ENCODE peak calls at places on chromosomes 16 and 17, in four cellular contexts. K is GM12878, C is HL-60, V is K562. M is an unnamed sample.

GRCh38 chr17:40190197-40191021 is 13.1 kb downstream of the RAPGEFL1 start:
- DNase-seq in C (no peak), K (no peak), V (peak), M (no peak)

GRCh38 chr16:15457958-15458357 is 23.6 kb downstream of the BMERB1 start:
- DNase-seq in V (no peak), C (no peak), K (no peak), M (no peak)

GRCh38 chr16:89920723-89921122 is 2.1 kb downstream of the MC1R start:
- DNase-seq in V (no peak), K (no peak), C (no peak), M (no peak)

GRCh38 chr17:951388-952132 is 28.0 kb downstream of the NXN start:
- DNase-seq in V (no peak), K (no peak), C (peak), M (no peak)

GRCh38 chr17:77824780-77825280 is 133.7 kb upstream of the TNRC6C start:
- DNase-seq in C (no peak), V (no peak), K (no peak), M (no peak)

GRCh38 chr16:72961115-72961832 is 86.7 kb downstream of the ZFHX3 start:
- DNase-seq in K (no peak), V (peak), C (no peak), M (no peak)

GRCh38 chr16:31386157-31386984 is 6.8 kb upstream of the ITGAD start:
- DNase-seq in V (no peak), K (no peak), C (no peak), M (no peak)

GRCh38 chr17:61498042-61498441 is 45.8 kb downstream of the TBX4 start:
- DNase-seq in V (no peak), C (no peak), K (no peak), M (no peak)

GRCh38 chr17:61803796-61804195 is 59.5 kb downstream of the BRIP1 start:
- DNase-seq in K (no peak), V (no peak), C (no peak), M (no peak)

GRCh38 chr17:27349540-27350021 is 55.7 kb downstream of the WSB1 start:
- DNase-seq in V (no peak), C (no peak), K (no peak), M (no peak)
- TF ChIP-seq SPI1 in V (no peak), C (no peak), K (no peak), M (no peak)

GRCh38 chr17:80984749-80985148 is 6.9 kb upstream of the CHMP6 start:
- DNase-seq in K (no peak), V (no peak), C (no peak), M (no peak)
- TF ChIP-seq POLR2AphosphoS5 in K (no peak), V (no peak), C (no peak), M (no peak)

GRCh38 chr16:67391424-67392300 is 1.6 kb downstream of the TPPP3 start:
- DNase-seq in V (no peak), C (no peak), K (no peak), M (no peak)
- TF ChIP-seq SPI1 in V (no peak), C (no peak), K (no peak), M (no peak)

DNA sequence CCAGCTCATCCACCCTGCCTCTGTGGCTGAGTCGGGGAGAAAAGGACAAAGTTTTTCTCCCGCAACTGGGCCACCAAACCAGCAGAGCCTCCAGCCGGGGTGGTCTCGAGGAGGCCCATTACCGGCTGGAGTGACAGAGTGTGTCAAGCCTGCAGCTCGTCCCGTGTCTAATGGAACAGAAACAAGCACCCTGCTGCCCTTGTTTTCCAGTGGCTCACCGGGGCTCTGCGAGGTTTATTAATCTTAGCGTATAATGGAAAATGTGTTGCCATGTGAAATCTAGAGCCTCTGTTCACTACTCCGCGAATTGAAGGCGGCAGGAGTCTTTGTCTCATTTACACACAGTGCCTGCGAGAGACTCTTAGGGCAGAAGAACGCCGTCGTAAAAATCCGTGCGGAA is 468.3 kb downstream of the WWOX start:
- DNase-seq in V (no peak), C (no peak), K (no peak), M (no peak)
- TF ChIP-seq POLR2AphosphoS5 in V (no peak), C (no peak), K (no peak), M (no peak)

GRCh38 chr16:25340973-25341372 is 83.3 kb upstream of the ZKSCAN2 start:
- DNase-seq in K (no peak), V (no peak), C (no peak), M (no peak)
- TF ChIP-seq SPI1 in K (no peak), V (no peak), C (no peak), M (no peak)

GRCh38 chr16:81547194-81547918 is 102.7 kb downstream of the CMIP start:
- DNase-seq in V (no peak), C (no peak), K (no peak), M (no peak)

GRCh38 chr16:81549547-81550411 is 105.2 kb downstream of the CMIP start:
- DNase-seq in C (no peak), V (no peak), K (no peak), M (no peak)

GRCh38 chr16:81547919-81548216 is 103.3 kb downstream of the CMIP start:
- DNase-seq in K (no peak), C (no peak), V (no peak), M (no peak)

GRCh38 chr16:81548901-81549546 is 104.4 kb downstream of the CMIP start:
- DNase-seq in V (no peak), C (no peak), K (peak), M (no peak)

GRCh38 chr16:81548551-81548900 is 103.9 kb downstream of the CMIP start:
- DNase-seq in C (no peak), K (no peak), V (no peak), M (no peak)
- TF ChIP-seq POLR2AphosphoS5 in C (no peak), K (no peak), V (no peak), M (no peak)

GRCh38 chr16:54847207-54847606 is 83.5 kb upstream of the IRX5 start:
- DNase-seq in K (no peak), C (no peak), V (no peak), M (no peak)
- TF ChIP-seq SPI1 in K (no peak), C (no peak), V (no peak), M (no peak)

GRCh38 chr17:33809748-33810147 is 445.3 kb upstream of the CCL2 start:
- DNase-seq in K (no peak), C (no peak), V (no peak), M (no peak)

GRCh38 chr17:33814852-33815251 is 440.2 kb upstream of the CCL2 start:
- DNase-seq in C (no peak), K (no peak), V (no peak), M (no peak)

GRCh38 chr17:33811006-33811760 is 443.9 kb upstream of the CCL2 start:
- DNase-seq in K (no peak), C (no peak), V (no peak), M (no peak)

GRCh38 chr17:33816842-33817241 is 438.2 kb upstream of the CCL2 start:
- DNase-seq in C (no peak), K (no peak), V (no peak), M (no peak)

GRCh38 chr17:33811984-33812383 is 443.1 kb upstream of the CCL2 start:
- DNase-seq in V (no peak), K (no peak), C (no peak), M (no peak)
- TF ChIP-seq POLR2AphosphoS5 in V (no peak), K (no peak), C (no peak), M (no peak)

GRCh38 chr17:2222301-2222700 is 81.3 kb downstream of the SMG6 start:
- DNase-seq in C (no peak), V (no peak), K (no peak), M (no peak)

GRCh38 chr17:2214887-2215615 is 88.5 kb downstream of the SMG6 start:
- DNase-seq in V (no peak), C (no peak), K (no peak), M (no peak)

GRCh38 chr17:2215616-2216364 is 87.8 kb downstream of the SMG6 start:
- DNase-seq in C (no peak), K (no peak), V (no peak), M (peak)

GRCh38 chr17:2214047-2214717 is 89.4 kb downstream of the SMG6 start:
- DNase-seq in C (no peak), K (no peak), V (peak), M (no peak)

DNA sequence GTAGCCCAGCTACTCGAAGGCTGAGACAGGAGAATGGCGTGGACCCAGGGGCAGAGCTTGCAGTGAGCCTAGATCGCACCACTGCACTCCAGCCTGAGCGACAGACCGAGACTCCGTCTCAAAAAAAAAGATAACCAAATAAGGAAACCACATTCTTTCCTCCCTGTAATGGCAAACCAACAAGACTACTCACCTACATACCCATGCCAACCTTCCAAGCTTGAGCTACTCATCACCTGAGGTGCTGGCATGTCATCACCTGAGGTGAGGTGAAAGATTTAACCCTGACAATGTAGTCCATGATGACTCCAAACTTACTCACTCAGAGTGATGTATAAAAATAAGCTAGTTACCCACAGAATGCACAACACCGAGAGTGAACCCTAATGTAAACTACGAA is 85.2 kb downstream of the SMG6 start:
- DNase-seq in V (no peak), K (no peak), C (no peak), M (no peak)
- TF ChIP-seq SPI1 in V (no peak), K (no peak), C (no peak), M (no peak)

GRCh38 chr16:502179-502943 is 25.2 kb upstream of the CAPN15 start:
- DNase-seq in C (no peak), K (no peak), V (no peak), M (no peak)
- TF ChIP-seq POLR2AphosphoS5 in C (no peak), K (no peak), V (no peak), M (no peak)